ENCODE peak calls at places on chromosomes 7 and 10, in ten cellular contexts. One of them, this sample, is unnamed.

GRCh38 chr7:41185851-41186250 is 517.0 kb downstream of the INHBA start:
- DNase-seq in GDM1: no peak
- DNase-seq in heart left ventricle: no peak
- DNase-seq in EL: peak; percentile 9
- DNase-seq in activated T-cell treated with anti-CD3 and anti-CD28 coated beads for 1 hour: no peak
- DNase-seq in stimulated activated CD8-positive, alpha-beta memory T cell treated with anti-CD3 and anti-CD28 coated beads, Interleukin-12 subunit alpha, Interleukin-12 subunit beta, amount 100 ng/mL, for 1 hour: no peak
- DNase-seq in iris pigment epithelial cell: no peak
- DNase-seq in AG09309: no peak
- DNase-seq in small intestine: no peak
- DNase-seq in NCI-H1092 treated with DMSO at 0.1 percent for 48 hours: no peak
- DNase-seq in this sample: no peak

GRCh38 chr7:153503093-153503492 is 549.1 kb upstream of the DPP6 start:
- DNase-seq in GDM1: no peak
- DNase-seq in heart left ventricle: no peak
- DNase-seq in EL: no peak
- DNase-seq in activated T-cell treated with anti-CD3 and anti-CD28 coated beads for 1 hour: no peak
- DNase-seq in stimulated activated CD8-positive, alpha-beta memory T cell treated with anti-CD3 and anti-CD28 coated beads, Interleukin-12 subunit alpha, Interleukin-12 subunit beta, amount 100 ng/mL, for 1 hour: no peak
- DNase-seq in iris pigment epithelial cell: no peak
- DNase-seq in AG09309: no peak
- DNase-seq in small intestine: no peak
- DNase-seq in NCI-H1092 treated with DMSO at 0.1 percent for 48 hours: no peak
- DNase-seq in this sample: no peak

GRCh38 chr7:18357691-18358090 is 137.9 kb upstream of the HDAC9 start:
- DNase-seq in GDM1: no peak
- DNase-seq in heart left ventricle: no peak
- DNase-seq in EL: peak; percentile 34
- DNase-seq in activated T-cell treated with anti-CD3 and anti-CD28 coated beads for 1 hour: no peak
- DNase-seq in stimulated activated CD8-positive, alpha-beta memory T cell treated with anti-CD3 and anti-CD28 coated beads, Interleukin-12 subunit alpha, Interleukin-12 subunit beta, amount 100 ng/mL, for 1 hour: no peak
- DNase-seq in iris pigment epithelial cell: peak; percentile 16
- DNase-seq in AG09309: no peak
- DNase-seq in small intestine: no peak
- DNase-seq in NCI-H1092 treated with DMSO at 0.1 percent for 48 hours: peak; percentile 7
- DNase-seq in this sample: peak; percentile 5

GRCh38 chr10:76723781-76724336 is 913.7 kb downstream of the KCNMA1 start:
- DNase-seq in GDM1: no peak
- DNase-seq in heart left ventricle: no peak
- DNase-seq in EL: no peak
- DNase-seq in activated T-cell treated with anti-CD3 and anti-CD28 coated beads for 1 hour: no peak
- DNase-seq in stimulated activated CD8-positive, alpha-beta memory T cell treated with anti-CD3 and anti-CD28 coated beads, Interleukin-12 subunit alpha, Interleukin-12 subunit beta, amount 100 ng/mL, for 1 hour: no peak
- DNase-seq in iris pigment epithelial cell: no peak
- DNase-seq in AG09309: no peak
- DNase-seq in small intestine: no peak
- DNase-seq in NCI-H1092 treated with DMSO at 0.1 percent for 48 hours: no peak
- DNase-seq in this sample: no peak

GRCh38 chr7:35605760-35606159 is 89.2 kb downstream of the HERPUD2 start:
- DNase-seq in GDM1: no peak
- DNase-seq in heart left ventricle: no peak
- DNase-seq in EL: peak; percentile 80
- DNase-seq in activated T-cell treated with anti-CD3 and anti-CD28 coated beads for 1 hour: no peak
- DNase-seq in stimulated activated CD8-positive, alpha-beta memory T cell treated with anti-CD3 and anti-CD28 coated beads, Interleukin-12 subunit alpha, Interleukin-12 subunit beta, amount 100 ng/mL, for 1 hour: no peak
- DNase-seq in iris pigment epithelial cell: peak; percentile 82
- DNase-seq in AG09309: peak; percentile 13
- DNase-seq in small intestine: no peak
- DNase-seq in NCI-H1092 treated with DMSO at 0.1 percent for 48 hours: no peak
- DNase-seq in this sample: no peak

GRCh38 chr7:47332213-47332612 is 249.7 kb downstream of the TNS3 start:
- DNase-seq in GDM1: no peak
- DNase-seq in heart left ventricle: no peak
- DNase-seq in EL: no peak
- DNase-seq in activated T-cell treated with anti-CD3 and anti-CD28 coated beads for 1 hour: no peak
- DNase-seq in stimulated activated CD8-positive, alpha-beta memory T cell treated with anti-CD3 and anti-CD28 coated beads, Interleukin-12 subunit alpha, Interleukin-12 subunit beta, amount 100 ng/mL, for 1 hour: no peak
- DNase-seq in iris pigment epithelial cell: no peak
- DNase-seq in AG09309: no peak
- DNase-seq in small intestine: no peak
- DNase-seq in NCI-H1092 treated with DMSO at 0.1 percent for 48 hours: no peak
- DNase-seq in this sample: no peak

GRCh38 chr10:20091698-20092097 is 275.5 kb downstream of the PLXDC2 start:
- DNase-seq in GDM1: no peak
- DNase-seq in heart left ventricle: no peak
- DNase-seq in EL: no peak
- DNase-seq in activated T-cell treated with anti-CD3 and anti-CD28 coated beads for 1 hour: no peak
- DNase-seq in stimulated activated CD8-positive, alpha-beta memory T cell treated with anti-CD3 and anti-CD28 coated beads, Interleukin-12 subunit alpha, Interleukin-12 subunit beta, amount 100 ng/mL, for 1 hour: no peak
- DNase-seq in iris pigment epithelial cell: no peak
- DNase-seq in AG09309: no peak
- DNase-seq in small intestine: peak; percentile 67
- DNase-seq in NCI-H1092 treated with DMSO at 0.1 percent for 48 hours: no peak
- DNase-seq in this sample: no peak

GRCh38 chr10:45375716-45376231 is 1.8 kb downstream of the ALOX5 start:
- DNase-seq in GDM1: peak; percentile 4
- DNase-seq in heart left ventricle: no peak
- DNase-seq in EL: no peak
- DNase-seq in activated T-cell treated with anti-CD3 and anti-CD28 coated beads for 1 hour: no peak
- DNase-seq in stimulated activated CD8-positive, alpha-beta memory T cell treated with anti-CD3 and anti-CD28 coated beads, Interleukin-12 subunit alpha, Interleukin-12 subunit beta, amount 100 ng/mL, for 1 hour: no peak
- DNase-seq in iris pigment epithelial cell: no peak
- DNase-seq in AG09309: no peak
- DNase-seq in small intestine: no peak
- DNase-seq in NCI-H1092 treated with DMSO at 0.1 percent for 48 hours: no peak
- DNase-seq in this sample: no peak

GRCh38 chr10:117226813-117227451 is 14.0 kb upstream of the SLC18A2 start:
- DNase-seq in GDM1: peak; percentile 45
- DNase-seq in heart left ventricle: no peak
- DNase-seq in EL: peak; percentile 36
- DNase-seq in activated T-cell treated with anti-CD3 and anti-CD28 coated beads for 1 hour: no peak
- DNase-seq in stimulated activated CD8-positive, alpha-beta memory T cell treated with anti-CD3 and anti-CD28 coated beads, Interleukin-12 subunit alpha, Interleukin-12 subunit beta, amount 100 ng/mL, for 1 hour: no peak
- DNase-seq in iris pigment epithelial cell: peak; percentile 57
- DNase-seq in AG09309: peak; percentile 2
- DNase-seq in small intestine: peak; percentile 45
- DNase-seq in NCI-H1092 treated with DMSO at 0.1 percent for 48 hours: no peak
- DNase-seq in this sample: peak; percentile 48

This sample was measured in GM13977.